ENCODE peak calls at places on chromosomes 2 and 18, in eight cellular contexts. One of them, this sample, is unnamed.
A peak's percentile ranks its signal among the peaks of the same experiment; 100 is the strongest.

GRCh38 chr2:129806985-129807384 is 172.5 kb upstream of the RAB6C start:
- DNase-seq in naive thymus-derived CD8-positive, alpha-beta T cell: no peak
- DNase-seq in fibroblast of pulmonary artery: no peak
- DNase-seq in bronchial epithelial cell: no peak
- DNase-seq in posterior vena cava: no peak
- DNase-seq in activated T-helper 1 cell treated with anti-CD3 and anti-CD28 coated beads, Interleukin-2, amount 50 U/mL, for 16 hours: no peak
- DNase-seq in retinal pigment epithelial cell: no peak
- DNase-seq in fibroblast of mammary gland: no peak
- DNase-seq in this sample: no peak

GRCh38 chr2:230411484-230412368 is 4.3 kb upstream of the SP100 start:
- DNase-seq in posterior vena cava: peak; percentile 89
- DNase-seq in fibroblast of pulmonary artery: peak; percentile 63
- DNase-seq in bronchial epithelial cell: no peak
- DNase-seq in naive thymus-derived CD8-positive, alpha-beta T cell: peak; percentile 55
- DNase-seq in fibroblast of mammary gland: peak; percentile 45
- DNase-seq in activated T-helper 1 cell treated with anti-CD3 and anti-CD28 coated beads, Interleukin-2, amount 50 U/mL, for 16 hours: no peak
- DNase-seq in retinal pigment epithelial cell: no peak
- DNase-seq in this sample: peak; percentile 92

GRCh38 chr2:111194835-111195621 is 74.3 kb downstream of the BCL2L11 start:
- DNase-seq in activated T-helper 1 cell treated with anti-CD3 and anti-CD28 coated beads, Interleukin-2, amount 50 U/mL, for 16 hours: no peak
- DNase-seq in retinal pigment epithelial cell: no peak
- DNase-seq in posterior vena cava: no peak
- DNase-seq in fibroblast of pulmonary artery: no peak
- DNase-seq in naive thymus-derived CD8-positive, alpha-beta T cell: no peak
- DNase-seq in fibroblast of mammary gland: no peak
- DNase-seq in bronchial epithelial cell: no peak
- DNase-seq in this sample: no peak

GRCh38 chr18:78751664-78752063 is 228.0 kb upstream of the SALL3 start:
- DNase-seq in naive thymus-derived CD8-positive, alpha-beta T cell: no peak
- DNase-seq in posterior vena cava: peak; percentile 69
- DNase-seq in retinal pigment epithelial cell: no peak
- DNase-seq in activated T-helper 1 cell treated with anti-CD3 and anti-CD28 coated beads, Interleukin-2, amount 50 U/mL, for 16 hours: no peak
- DNase-seq in fibroblast of pulmonary artery: no peak
- DNase-seq in bronchial epithelial cell: no peak
- DNase-seq in fibroblast of mammary gland: no peak
- DNase-seq in this sample: no peak

GRCh38 chr2:180029575-180029974 is 22.5 kb upstream of the CWC22 start:
- DNase-seq in activated T-helper 1 cell treated with anti-CD3 and anti-CD28 coated beads, Interleukin-2, amount 50 U/mL, for 16 hours: no peak
- DNase-seq in fibroblast of pulmonary artery: no peak
- DNase-seq in posterior vena cava: no peak
- DNase-seq in retinal pigment epithelial cell: no peak
- DNase-seq in naive thymus-derived CD8-positive, alpha-beta T cell: no peak
- DNase-seq in fibroblast of mammary gland: no peak
- DNase-seq in bronchial epithelial cell: no peak
- DNase-seq in this sample: no peak

GRCh38 chr2:103887625-103888024 is 966.3 kb upstream of the POU3F3 start:
- DNase-seq in naive thymus-derived CD8-positive, alpha-beta T cell: no peak
- DNase-seq in retinal pigment epithelial cell: no peak
- DNase-seq in activated T-helper 1 cell treated with anti-CD3 and anti-CD28 coated beads, Interleukin-2, amount 50 U/mL, for 16 hours: no peak
- DNase-seq in bronchial epithelial cell: peak; percentile 25
- DNase-seq in posterior vena cava: no peak
- DNase-seq in fibroblast of mammary gland: no peak
- DNase-seq in fibroblast of pulmonary artery: no peak
- DNase-seq in this sample: no peak

GRCh38 chr2:218395826-218396687 is 3.6 kb upstream of the CTDSP1 start:
- DNase-seq in activated T-helper 1 cell treated with anti-CD3 and anti-CD28 coated beads, Interleukin-2, amount 50 U/mL, for 16 hours: peak; percentile 86
- DNase-seq in fibroblast of mammary gland: peak; percentile 95
- DNase-seq in fibroblast of pulmonary artery: peak; percentile 98
- DNase-seq in retinal pigment epithelial cell: peak; percentile 91
- DNase-seq in naive thymus-derived CD8-positive, alpha-beta T cell: peak; percentile 92
- DNase-seq in bronchial epithelial cell: peak; percentile 78
- DNase-seq in posterior vena cava: peak; percentile 98
- DNase-seq in this sample: peak; percentile 96

GRCh38 chr2:1830936-1831616 is 86.8 kb upstream of the PXDN start:
- DNase-seq in activated T-helper 1 cell treated with anti-CD3 and anti-CD28 coated beads, Interleukin-2, amount 50 U/mL, for 16 hours: no peak
- DNase-seq in posterior vena cava: peak; percentile 32
- DNase-seq in bronchial epithelial cell: no peak
- DNase-seq in retinal pigment epithelial cell: no peak
- DNase-seq in fibroblast of mammary gland: no peak
- DNase-seq in naive thymus-derived CD8-positive, alpha-beta T cell: no peak
- DNase-seq in fibroblast of pulmonary artery: peak; percentile 24
- DNase-seq in this sample: peak; percentile 42

GRCh38 chr2:95757988-95758387 is 166.2 kb downstream of the TRIM43 start:
- DNase-seq in fibroblast of mammary gland: no peak
- DNase-seq in posterior vena cava: no peak
- DNase-seq in activated T-helper 1 cell treated with anti-CD3 and anti-CD28 coated beads, Interleukin-2, amount 50 U/mL, for 16 hours: no peak
- DNase-seq in naive thymus-derived CD8-positive, alpha-beta T cell: no peak
- DNase-seq in fibroblast of pulmonary artery: no peak
- DNase-seq in retinal pigment epithelial cell: no peak
- DNase-seq in bronchial epithelial cell: no peak
- DNase-seq in this sample: no peak

GRCh38 chr2:59529738-59530137 is 1023.7 kb downstream of the BCL11A start:
- DNase-seq in bronchial epithelial cell: no peak
- DNase-seq in fibroblast of mammary gland: no peak
- DNase-seq in posterior vena cava: no peak
- DNase-seq in naive thymus-derived CD8-positive, alpha-beta T cell: no peak
- DNase-seq in fibroblast of pulmonary artery: no peak
- DNase-seq in activated T-helper 1 cell treated with anti-CD3 and anti-CD28 coated beads, Interleukin-2, amount 50 U/mL, for 16 hours: no peak
- DNase-seq in retinal pigment epithelial cell: no peak
- DNase-seq in this sample: no peak